ENCODE peak calls at places on chromosomes 2 and 18, in four cellular contexts. H, J, Y and M are unnamed samples.

GRCh38 chr2:177740718-177741117 is 331.9 kb downstream of the PDE11A start:
- DNase-seq in H (no peak), J (no peak), Y (no peak), M (no peak)

GRCh38 chr18:58989184-58989759 is 124.6 kb downstream of the ZNF532 start:
- DNase-seq in H (no peak), J (no peak), Y (no peak), M (no peak)

GRCh38 chr2:231605607-231606091 is 13.0 kb downstream of the TEX44 start:
- DNase-seq in H (no peak), J (no peak), Y (no peak), M (no peak)

GRCh38 chr2:231670892-231671616 is 37.3 kb upstream of the PTMA start:
- DNase-seq in H (no peak), J (peak), Y (no peak), M (peak)

GRCh38 chr2:10305254-10305635 is 2.5 kb downstream of the HPCAL1 start:
- DNase-seq in H (no peak), J (no peak), Y (no peak), M (no peak)

GRCh38 chr2:12684471-12684936 is 32.2 kb upstream of the TRIB2 start:
- DNase-seq in H (no peak), J (no peak), Y (peak), M (no peak)

GRCh38 chr2:97931118-97931850 is 64.5 kb downstream of the TMEM131 start:
- DNase-seq in H (no peak), J (no peak), Y (no peak), M (no peak)

GRCh38 chr18:39909706-39910105 is 2045.3 kb upstream of the PIK3C3 start:
- DNase-seq in H (no peak), J (no peak), Y (no peak), M (no peak)

GRCh38 chr2:176001281-176001902 is 675 bp downstream of the LNPK start:
- DNase-seq in H (peak), J (peak), Y (peak), M (peak)

GRCh38 chr18:56709463-56709862 is 58.3 kb downstream of the WDR7 start:
- DNase-seq in H (peak), J (peak), Y (peak), M (peak)

GRCh38 chr2:176125215-176126054 is 2.9 kb downstream of the HOXD9 start:
- DNase-seq in H (no peak), J (no peak), Y (no peak), M (no peak)

GRCh38 chr2:54176577-54176976 is 61.2 kb downstream of the ACYP2 start:
- DNase-seq in H (peak), J (peak), Y (peak), M (peak)

GRCh38 chr2:41267929-41268659 is 779.7 kb upstream of the PKDCC start:
- DNase-seq in H (no peak), J (no peak), Y (no peak), M (no peak)

GRCh38 chr2:191231995-191232394 is 13.2 kb upstream of the MYO1B start:
- DNase-seq in H (no peak), J (peak), Y (peak), M (no peak)

GRCh38 chr2:112085382-112085730 is 30.3 kb downstream of the TMEM87B start:
- DNase-seq in H (no peak), J (no peak), Y (no peak), M (no peak)

GRCh38 chr2:30865218-30865617 is 58.0 kb upstream of the CAPN13 start:
- DNase-seq in H (no peak), J (no peak), Y (no peak), M (no peak)

GRCh38 chr18:56516769-56517168 is 121.6 kb downstream of the TXNL1 start:
- DNase-seq in H (no peak), J (no peak), Y (peak), M (no peak)

GRCh38 chr2:231933916-231934401 is 7.8 kb upstream of the NPPC start:
- DNase-seq in H (no peak), J (no peak), Y (no peak), M (no peak)

GRCh38 chr2:84495539-84496146 is 20.7 kb upstream of the DNAH6 start:
- DNase-seq in H (peak), J (peak), Y (peak), M (peak)

GRCh38 chr2:172927381-172928357 is 148.0 kb upstream of the MAP3K20 start:
- DNase-seq in H (no peak), J (no peak), Y (peak), M (no peak)

GRCh38 chr18:21897811-21898210 is 157.2 kb downstream of the MIB1 start:
- DNase-seq in H (peak), J (peak), Y (peak), M (peak)

GRCh38 chr2:120768112-120769048 is 32.7 kb downstream of the GLI2 start:
- DNase-seq in H (no peak), J (no peak), Y (no peak), M (peak)

GRCh38 chr18:62832282-62832681 is 116.9 kb downstream of the PHLPP1 start:
- DNase-seq in H (no peak), J (peak), Y (no peak), M (no peak)

GRCh38 chr2:201191132-201191875 is 8.4 kb downstream of the CASP10 start:
- DNase-seq in H (peak), J (no peak), Y (no peak), M (no peak)

GRCh38 chr2:101356486-101356885 is 30.8 kb downstream of the CREG2 start:
- DNase-seq in H (no peak), J (no peak), Y (peak), M (no peak)

GRCh38 chr2:150410809-150411208 is 76.7 kb downstream of the RND3 start:
- DNase-seq in H (peak), J (no peak), Y (peak), M (peak)

GRCh38 chr2:45691600-45691999 is 40.1 kb downstream of the PRKCE start:
- DNase-seq in H (no peak), J (no peak), Y (no peak), M (no peak)

GRCh38 chr2:45690223-45690622 is 38.7 kb downstream of the PRKCE start:
- DNase-seq in H (no peak), J (no peak), Y (no peak), M (no peak)

GRCh38 chr2:45691152-45691551 is 39.7 kb downstream of the PRKCE start:
- DNase-seq in H (no peak), J (no peak), Y (no peak), M (no peak)

GRCh38 chr2:45685299-45685698 is 33.8 kb downstream of the PRKCE start:
- DNase-seq in H (no peak), J (no peak), Y (no peak), M (no peak)

DNA sequence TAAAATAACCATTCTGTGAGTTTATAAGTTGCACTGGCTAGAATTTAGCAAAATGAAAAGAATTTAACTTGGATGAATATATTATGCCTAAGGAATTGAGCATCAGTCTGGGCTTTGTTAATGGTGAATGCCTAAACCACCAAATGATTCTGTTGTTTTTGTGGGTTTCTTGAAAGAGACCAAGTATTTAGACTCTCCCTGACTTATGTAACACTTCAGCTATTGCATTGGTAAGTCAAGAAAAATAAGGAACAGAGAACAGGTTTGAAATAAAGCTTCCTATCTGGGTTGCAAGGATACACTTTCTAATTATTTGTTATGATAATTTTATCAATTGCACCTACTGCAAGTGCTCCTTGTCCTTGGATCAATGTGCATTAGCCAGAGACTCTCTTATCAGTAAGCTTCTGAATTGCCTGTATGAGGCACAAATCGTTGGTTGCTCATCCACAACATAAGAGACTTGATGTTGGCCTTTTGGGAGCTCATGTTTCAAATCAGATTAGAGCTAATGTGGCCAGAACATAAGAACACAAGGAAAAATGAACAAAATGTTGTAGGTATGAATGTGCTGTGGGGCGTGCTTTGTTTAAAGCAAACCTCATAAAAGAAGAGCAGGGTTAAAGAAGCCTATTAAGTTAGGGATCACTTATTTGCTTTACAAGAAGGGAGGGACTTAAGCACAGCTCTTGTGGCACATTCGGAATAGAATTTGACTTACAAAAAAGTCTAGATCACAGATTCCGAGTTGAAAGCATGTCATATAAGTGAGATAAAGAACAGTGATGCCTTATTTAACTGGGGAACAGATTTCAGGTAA is 37.2 kb downstream of the PRKCE start:
- DNase-seq in H (no peak), J (no peak), Y (peak), M (no peak)
- TF ChIP-seq CEBPB in H (no peak), J (no peak), Y (no peak), M (no peak)

GRCh38 chr2:199464614-199465352 is 7.0 kb upstream of the SATB2 start:
- DNase-seq in H (no peak), J (no peak), Y (no peak), M (no peak)

GRCh38 chr2:199462167-199462976 is 4.6 kb upstream of the SATB2 start:
- DNase-seq in H (no peak), J (no peak), Y (no peak), M (no peak)

GRCh38 chr2:199465390-199465789 is 7.7 kb upstream of the SATB2 start:
- DNase-seq in H (no peak), J (no peak), Y (no peak), M (no peak)

GRCh38 chr2:199463000-199463692 is 5.4 kb upstream of the SATB2 start:
- DNase-seq in H (no peak), J (no peak), Y (peak), M (peak)

DNA sequence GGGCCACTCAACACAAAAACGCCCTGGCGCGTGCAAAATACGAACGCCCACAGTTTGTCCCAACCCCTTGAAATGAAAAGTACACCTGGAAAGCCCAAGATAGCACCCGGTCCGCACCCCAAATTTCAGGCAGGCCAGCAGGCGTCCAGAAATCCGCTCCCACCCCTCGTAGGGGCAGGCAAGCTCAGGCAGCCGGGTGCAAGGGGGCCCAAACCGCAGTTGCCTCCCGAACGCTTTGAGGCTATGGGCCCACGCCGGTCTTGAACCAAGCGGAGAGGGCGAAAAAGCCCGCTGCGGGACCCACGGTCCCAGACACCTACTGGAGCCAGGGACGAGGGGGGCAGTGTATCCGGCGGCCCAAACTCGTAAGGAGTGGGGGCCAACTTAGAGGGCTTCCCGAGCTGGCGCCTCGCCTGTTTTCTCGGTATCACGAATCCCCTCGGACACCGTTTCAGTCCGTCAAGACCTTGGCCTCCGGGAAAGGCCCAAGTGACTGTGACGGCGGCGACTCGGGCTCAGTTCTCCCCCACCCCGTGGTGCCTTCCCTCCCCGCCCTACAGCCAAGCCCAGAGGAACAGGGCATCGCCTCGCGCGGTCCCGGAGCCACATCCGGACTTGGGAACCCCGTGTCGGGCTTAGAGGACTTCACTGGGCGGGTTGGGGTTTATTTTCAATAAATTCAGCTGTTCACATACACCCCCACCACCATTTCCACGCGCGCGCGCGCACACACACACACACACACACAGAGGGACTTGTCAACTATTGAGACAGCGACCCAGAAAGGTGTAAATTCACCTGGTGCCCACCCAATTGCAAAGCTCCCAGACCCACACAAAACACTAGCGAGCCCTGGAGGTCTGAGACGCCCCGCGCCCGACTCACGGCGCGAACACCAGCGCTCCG is 6.2 kb upstream of the SATB2 start:
- DNase-seq in H (no peak), J (no peak), Y (no peak), M (no peak)
- TF ChIP-seq BHLHE40 in H (no peak), J (no peak), Y (no peak), M (no peak)

GRCh38 chr2:157470321-157470720 is 26.4 kb upstream of the CYTIP start:
- DNase-seq in H (no peak), J (no peak), Y (no peak), M (no peak)
- TF ChIP-seq CEBPB in H (no peak), J (no peak), Y (no peak), M (no peak)

GRCh38 chr18:48857023-48857694 is 93.6 kb downstream of the SMAD7 start:
- DNase-seq in H (no peak), J (no peak), Y (no peak), M (no peak)

GRCh38 chr18:48860276-48861180 is 90.2 kb downstream of the SMAD7 start:
- DNase-seq in H (no peak), J (no peak), Y (no peak), M (no peak)

GRCh38 chr18:48861181-48861715 is 89.5 kb downstream of the SMAD7 start:
- DNase-seq in H (no peak), J (no peak), Y (no peak), M (no peak)

GRCh38 chr18:48858676-48859075 is 92.1 kb downstream of the SMAD7 start:
- DNase-seq in H (no peak), J (no peak), Y (no peak), M (no peak)

DNA sequence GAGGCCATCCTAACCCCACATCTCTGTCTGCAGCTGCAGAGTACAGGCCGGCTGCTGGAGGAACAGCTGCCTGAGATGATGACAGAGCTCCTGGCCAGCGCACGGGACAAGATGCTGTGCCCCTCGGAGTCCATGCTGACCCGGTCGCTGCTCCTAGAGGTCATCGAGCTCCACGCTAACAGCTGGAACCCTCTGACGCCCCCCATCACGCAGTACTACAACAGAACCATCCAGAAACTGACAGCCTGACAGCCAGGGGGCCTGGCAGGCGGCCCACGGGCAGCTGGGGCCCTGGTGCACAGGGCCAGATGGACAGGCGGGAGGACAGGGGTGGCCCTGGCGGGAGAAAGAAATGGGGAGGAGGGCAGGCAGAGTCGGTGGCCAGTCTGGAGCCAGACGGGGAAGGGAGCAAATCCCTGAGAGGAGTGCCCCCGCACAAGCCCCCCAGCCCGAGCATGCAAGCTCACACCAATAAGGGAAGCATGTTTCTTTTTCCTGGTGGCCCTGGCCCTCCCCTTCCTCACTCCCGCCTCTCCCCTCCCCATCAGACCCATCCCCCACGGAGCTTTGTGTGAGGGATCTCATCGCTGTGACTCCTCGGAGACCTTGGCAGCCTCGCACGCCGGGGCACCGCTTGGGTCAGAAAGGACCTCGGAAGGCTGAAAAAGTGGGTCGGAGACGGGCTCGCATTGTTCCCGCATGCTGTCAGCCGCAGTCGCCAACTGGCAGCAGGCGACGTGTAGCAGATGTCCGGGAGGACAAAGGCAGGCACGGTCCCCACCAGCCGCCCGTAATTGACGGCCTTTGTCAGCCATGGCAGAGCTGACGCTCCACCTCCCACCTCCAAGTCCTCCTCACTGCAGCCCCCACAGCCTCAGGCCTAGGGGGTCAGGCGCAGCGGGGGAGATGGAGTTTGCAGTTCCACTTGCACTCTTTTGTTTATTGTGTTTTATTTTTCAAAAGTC is 91.2 kb downstream of the SMAD7 start:
- DNase-seq in H (no peak), J (no peak), Y (no peak), M (no peak)
- TF ChIP-seq BHLHE40 in H (no peak), J (no peak), Y (no peak), M (no peak)